ENCODE peak calls at places on chromosomes 6 and 20, in seven cellular contexts. J is nephron progenitor cell, H is astrocyte of the cerebellum, E is GM20000, R is WTC11, S is breast epithelium, U is RWPE1. I is an unnamed sample.

GRCh38 chr6:33949877-33950831 is 146.4 kb upstream of the MLN start:
- DNase-seq in U (no peak), S (no peak), J (no peak), R (peak), E (no peak), H (no peak), I (no peak)

GRCh38 chr6:139996253-139996834 is 621.9 kb upstream of the CITED2 start:
- DNase-seq in E (peak), R (peak), J (peak), U (no peak), S (no peak), H (no peak), I (peak)

GRCh38 chr20:35956616-35957015 is 2.3 kb upstream of the SCAND1 start:
- DNase-seq in E (no peak), S (no peak), J (no peak), H (no peak), U (peak), R (no peak), I (no peak)

GRCh38 chr6:93142382-93142781 is 277.0 kb downstream of the EPHA7 start:
- DNase-seq in S (no peak), J (no peak), H (no peak), U (no peak), E (no peak), R (no peak), I (no peak)

GRCh38 chr20:32495217-32495565 is 89.9 kb downstream of the NOL4L start:
- DNase-seq in R (no peak), H (no peak), S (no peak), E (no peak), U (no peak), J (no peak), I (no peak)

GRCh38 chr6:38214159-38214558 is 394.6 kb downstream of the ZFAND3 start:
- DNase-seq in E (no peak), U (no peak), S (no peak), R (no peak), J (no peak), H (no peak), I (no peak)

GRCh38 chr20:31704225-31705119 is 18.2 kb downstream of the BCL2L1 start:
- DNase-seq in H (peak), J (no peak), S (peak), E (no peak), R (peak), U (peak), I (no peak)

GRCh38 chr20:34179636-34180360 is 61.4 kb upstream of the ASIP start:
- DNase-seq in U (no peak), J (no peak), E (no peak), S (no peak), H (no peak), R (no peak), I (no peak)

GRCh38 chr20:58697867-58698703 is 5.5 kb downstream of the NPEPL1 start:
- DNase-seq in H (no peak), R (peak), U (no peak), E (no peak), S (no peak), J (no peak), I (no peak)

GRCh38 chr6:131250121-131250520 is 114.9 kb downstream of the AKAP7 start:
- DNase-seq in E (peak), J (peak), U (no peak), S (no peak), R (peak), H (peak), I (peak)

GRCh38 chr6:155541976-155542375 is 86.3 kb upstream of the NOX3 start:
- DNase-seq in E (no peak), U (no peak), R (no peak), J (no peak), H (no peak), S (no peak), I (no peak)

GRCh38 chr6:112956696-112957525 is 609.8 kb downstream of the RFPL4B start:
- DNase-seq in E (no peak), H (peak), J (peak), S (no peak), R (no peak), U (no peak), I (no peak)

GRCh38 chr6:31351734-31352496 is 5.1 kb downstream of the HLA-B start:
- DNase-seq in J (no peak), S (no peak), R (no peak), E (no peak), H (no peak), U (no peak), I (no peak)

GRCh38 chr20:34385464-34385863 is 22.4 kb downstream of the ITCH start:
- DNase-seq in S (no peak), U (no peak), H (no peak), J (no peak), E (no peak), R (no peak), I (no peak)

GRCh38 chr20:8331740-8332412 is 199.8 kb downstream of the PLCB1 start:
- DNase-seq in R (no peak), J (no peak), S (no peak), H (peak), U (no peak), E (no peak), I (no peak)

GRCh38 chr20:39988991-39989390 is 700.0 kb downstream of the MAFB start:
- DNase-seq in J (no peak), E (no peak), R (no peak), U (no peak), H (no peak), S (no peak), I (no peak)

GRCh38 chr20:10476319-10476724 is 41.2 kb downstream of the SLX4IP start:
- DNase-seq in H (no peak), U (no peak), E (peak), J (no peak), S (no peak), R (no peak), I (peak)

GRCh38 chr6:72522735-72523141 is 99.1 kb upstream of the KCNQ5 start:
- DNase-seq in J (peak), U (peak), H (no peak), E (peak), R (peak), S (no peak), I (no peak)

DNA sequence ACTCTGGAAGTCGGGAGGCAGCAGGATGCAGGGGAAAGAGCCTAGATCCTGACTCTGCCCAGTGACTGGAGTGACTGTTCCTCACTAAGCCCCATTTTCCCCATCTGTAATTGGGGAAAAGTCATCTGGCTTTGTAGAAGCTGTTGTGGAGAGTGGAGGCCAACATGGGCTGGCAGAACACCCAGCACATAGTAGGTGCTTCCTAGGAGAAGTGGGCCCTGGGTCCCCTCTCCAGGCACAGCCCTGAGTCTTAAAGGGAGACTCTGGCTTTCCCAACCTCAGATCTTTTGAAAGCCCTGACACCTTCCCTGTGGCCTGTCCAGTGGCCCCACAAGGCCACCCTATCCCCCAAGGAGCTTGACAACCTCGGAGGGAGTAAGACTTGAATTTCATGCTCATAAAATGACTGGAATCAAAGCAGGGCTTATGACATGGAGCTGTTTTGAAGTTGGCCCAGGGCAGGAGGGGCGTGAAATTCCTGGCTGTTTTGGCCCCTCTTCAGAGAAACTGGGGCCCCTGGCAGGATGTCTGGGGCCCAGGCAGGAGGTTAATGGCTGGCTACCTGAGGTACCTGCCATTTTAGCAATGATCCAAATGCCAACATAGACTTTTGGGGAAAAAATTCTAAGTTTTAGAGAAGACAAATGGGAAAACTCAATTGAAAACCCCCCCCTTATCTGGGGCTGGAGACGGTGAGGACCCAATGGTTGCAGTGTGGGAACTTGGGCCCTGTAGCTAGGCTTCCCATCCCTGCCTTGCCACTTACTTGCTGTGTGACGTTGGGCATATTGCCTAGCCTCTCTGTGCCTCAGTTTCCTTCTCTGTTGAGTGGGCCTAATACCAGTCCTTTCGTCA is 51.6 kb downstream of the UBE2V1 start:
- DNase-seq in S (no peak), E (no peak), J (no peak), H (no peak), R (no peak), U (no peak), I (no peak)
- TF ChIP-seq CTCF in S (no peak), E (no peak), J (no peak), H (no peak), R (no peak), U (no peak), I (no peak)

GRCh38 chr6:141969201-141969600 is 163.5 kb upstream of the GJE1 start:
- DNase-seq in J (no peak), R (no peak), H (no peak), E (no peak), S (no peak), U (peak), I (no peak)

GRCh38 chr6:141965016-141965545 is 167.6 kb upstream of the GJE1 start:
- DNase-seq in E (no peak), R (no peak), J (no peak), S (no peak), U (no peak), H (no peak), I (no peak)

GRCh38 chr6:141968632-141969031 is 164.1 kb upstream of the GJE1 start:
- DNase-seq in E (no peak), H (no peak), U (no peak), J (no peak), S (no peak), R (no peak), I (no peak)

DNA sequence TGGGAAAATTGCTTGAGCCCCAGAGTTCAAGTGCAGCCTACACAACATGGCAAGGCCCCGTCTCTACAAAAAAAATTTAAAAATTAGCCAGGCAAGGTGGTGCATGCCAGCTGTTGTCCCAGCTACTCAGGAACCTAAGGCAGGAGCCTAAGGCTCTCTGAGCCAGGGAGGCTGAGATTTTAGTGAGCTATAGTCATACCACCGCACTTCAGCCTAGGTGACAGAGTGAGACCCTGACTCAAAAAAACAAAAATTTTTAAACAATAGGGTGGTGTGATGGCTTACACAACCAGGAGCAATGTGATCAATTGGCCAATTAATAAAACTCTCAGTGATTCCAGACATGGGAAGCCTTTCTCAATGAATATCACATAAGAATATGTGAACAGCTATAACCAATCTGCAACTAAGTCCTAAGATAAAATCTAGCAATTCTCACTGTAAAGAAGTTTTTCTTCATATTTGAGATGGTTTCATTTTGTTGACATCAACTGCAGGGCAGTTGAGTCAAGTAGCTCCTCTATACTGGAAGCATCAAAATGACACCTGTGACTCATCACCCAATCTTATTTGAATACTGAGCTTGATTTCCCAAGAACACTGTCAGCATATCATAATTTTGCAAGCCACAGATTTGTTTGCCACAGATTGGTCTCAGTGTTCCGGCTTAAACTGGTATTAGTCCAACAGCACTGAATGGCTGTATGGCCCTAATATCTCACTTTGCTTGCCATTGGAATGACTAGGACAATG is 169.0 kb upstream of the GJE1 start:
- DNase-seq in U (no peak), H (no peak), J (no peak), R (no peak), E (no peak), S (no peak), I (no peak)
- TF ChIP-seq CTCF in U (no peak), H (no peak), J (no peak), R (no peak), E (no peak), S (no peak), I (no peak)

GRCh38 chr20:57526067-57526884 is 1.3 kb upstream of the CTCFL start:
- DNase-seq in H (no peak), E (peak), U (no peak), S (no peak), R (peak), J (peak), I (no peak)

GRCh38 chr20:57525328-57526053 is 551 bp upstream of the CTCFL start:
- DNase-seq in S (no peak), H (no peak), E (no peak), R (no peak), J (no peak), U (no peak), I (no peak)

GRCh38 chr20:57527728-57528127 is 2.8 kb upstream of the CTCFL start:
- DNase-seq in S (no peak), E (no peak), U (no peak), R (no peak), H (no peak), J (no peak), I (no peak)

GRCh38 chr20:57528148-57528547 is 3.2 kb upstream of the CTCFL start:
- DNase-seq in R (no peak), S (no peak), U (no peak), J (no peak), H (no peak), E (no peak), I (no peak)

DNA sequence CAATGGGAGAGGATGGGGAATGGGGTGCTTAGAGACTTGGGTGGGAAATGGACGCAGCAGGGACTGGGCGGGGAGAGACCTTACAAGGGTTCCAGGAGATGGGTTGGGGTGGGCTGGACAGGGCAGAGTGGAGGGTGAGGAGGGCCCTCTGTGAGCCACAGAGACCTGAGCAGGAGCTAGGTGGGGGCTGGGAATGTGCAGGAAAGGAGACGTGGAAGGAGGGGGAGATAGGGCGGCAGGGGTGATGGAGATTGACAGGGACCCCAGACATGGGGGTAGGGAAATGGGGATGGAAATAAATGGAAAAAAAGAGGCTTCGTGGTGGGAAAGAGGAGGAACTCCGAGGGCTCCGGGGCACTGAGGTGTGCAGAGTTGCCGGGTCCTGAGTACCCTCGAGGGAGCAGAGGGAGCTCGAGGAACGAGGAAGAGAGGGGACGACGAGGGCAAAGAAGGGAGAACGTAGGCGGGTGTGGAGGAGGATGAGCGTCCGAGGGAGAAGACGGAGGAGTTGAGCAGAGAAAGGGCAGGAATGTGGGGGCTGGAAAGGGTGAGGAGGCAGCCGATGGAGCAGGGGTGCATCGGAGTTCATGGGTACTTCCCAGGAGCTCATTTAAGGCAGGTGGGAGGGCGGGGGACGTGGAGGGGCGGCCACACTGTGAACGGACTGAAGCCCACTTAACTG is 2.1 kb upstream of the CTCFL start:
- DNase-seq in S (no peak), H (no peak), U (no peak), E (no peak), R (no peak), J (peak), I (no peak)
- TF ChIP-seq CTCF in S (no peak), H (no peak), U (no peak), E (no peak), R (peak), J (no peak), I (no peak)

GRCh38 chr6:124962617-124963415 is 579 bp downstream of the RNF217 start:
- DNase-seq in U (no peak), H (no peak), J (peak), S (peak), E (peak), R (peak), I (no peak)
- TF ChIP-seq CTCF in U (no peak), H (no peak), J (no peak), S (no peak), E (no peak), R (no peak), I (no peak)

GRCh38 chr20:54364365-54364764 is 111.0 kb upstream of the DOK5 start:
- DNase-seq in R (no peak), S (no peak), J (no peak), U (no peak), H (no peak), E (no peak), I (no peak)
- TF ChIP-seq CTCF in R (no peak), S (no peak), J (no peak), U (no peak), H (no peak), E (no peak), I (no peak)

GRCh38 chr6:56649053-56649769 is 6.5 kb upstream of the DST start:
- DNase-seq in S (no peak), H (no peak), U (no peak), J (no peak), E (no peak), R (no peak), I (no peak)
- TF ChIP-seq CTCF in S (no peak), H (no peak), U (no peak), J (no peak), E (no peak), R (no peak), I (no peak)

GRCh38 chr6:81075974-81076373 is 676.5 kb downstream of the TENT5A start:
- DNase-seq in H (peak), S (no peak), U (no peak), R (peak), E (no peak), J (peak), I (no peak)
- TF ChIP-seq CTCF in H (peak), S (no peak), U (peak), R (peak), E (no peak), J (peak), I (no peak)

GRCh38 chr20:23776067-23776771 is 25.5 kb upstream of the CST1 start:
- DNase-seq in H (no peak), U (no peak), E (no peak), J (peak), S (no peak), R (peak), I (no peak)
- TF ChIP-seq CTCF in H (no peak), U (no peak), E (no peak), J (peak), S (no peak), R (no peak), I (no peak)

DNA sequence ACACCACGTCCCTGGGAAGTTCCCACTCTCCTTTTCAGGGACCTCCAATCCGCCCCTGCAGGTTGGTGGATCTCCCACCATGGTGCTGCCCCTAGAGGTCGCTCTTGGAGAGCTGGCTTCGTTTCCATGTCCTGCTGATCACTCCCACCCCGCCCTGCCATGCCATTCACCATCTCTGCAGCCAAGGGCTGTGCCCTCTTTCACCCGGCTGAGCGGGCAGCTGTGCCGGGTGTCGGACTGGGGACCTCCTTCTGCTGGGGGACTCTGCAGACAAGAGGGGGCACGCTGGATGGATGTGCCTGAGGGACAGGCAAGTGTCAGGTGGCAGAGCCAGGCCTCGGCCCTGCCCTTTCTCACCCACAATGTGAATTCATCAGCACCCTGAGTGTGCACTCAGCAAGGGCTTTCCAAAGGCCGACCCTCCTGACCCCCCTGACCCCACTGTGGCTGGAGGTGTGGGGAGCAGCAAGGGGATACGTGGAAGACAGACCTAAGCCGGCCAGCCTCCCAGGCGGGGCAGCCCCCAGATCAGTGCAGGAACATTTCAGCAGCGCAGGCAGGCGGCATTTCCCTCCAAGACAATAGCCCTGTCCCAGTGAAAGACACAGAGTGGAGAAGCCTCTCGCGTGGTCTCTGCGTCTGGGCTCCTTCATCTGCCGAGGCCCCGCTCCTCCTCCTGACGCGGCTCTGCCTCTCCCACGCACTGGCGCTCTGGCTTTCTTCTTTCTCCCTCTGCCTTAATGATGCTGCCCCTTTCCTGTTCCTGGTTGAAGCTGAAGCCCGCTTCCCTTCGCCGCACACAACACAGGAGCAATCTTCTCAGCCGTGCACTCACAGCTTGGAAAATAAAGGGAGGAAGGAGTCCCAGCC is 347.2 kb downstream of the CDH4 start:
- DNase-seq in U (no peak), E (no peak), H (no peak), J (peak), S (no peak), R (peak), I (no peak)
- TF ChIP-seq CTCF in U (no peak), E (no peak), H (no peak), J (peak), S (no peak), R (peak), I (no peak)

I was measured in GM12864.